ENCODE peak calls at places on chromosome 3, in five cellular contexts. D is A549, N is H1, C is HepG2, I is GM12878. G is an unnamed sample.

GRCh38 chr3:69082805-69083204 is 1.9 kb upstream of the ARL6IP5 start:
- DNase-seq in D (peak), N (no peak), C (no peak), I (peak), G (no peak)

GRCh38 chr3:134650431-134651346 is at the start of gene KY:
- DNase-seq in D (peak), N (peak), C (no peak), I (no peak), G (no peak)

GRCh38 chr3:135215516-135215915 is 420.5 kb downstream of the EPHB1 start:
- DNase-seq in D (no peak), N (no peak), C (no peak), I (no peak), G (no peak)

GRCh38 chr3:179000144-179000543 is 71.5 kb downstream of the ZMAT3 start:
- DNase-seq in D (no peak), N (no peak), C (no peak), I (no peak), G (no peak)

GRCh38 chr3:152350764-152351163 is 82.0 kb downstream of the MBNL1 start:
- DNase-seq in D (no peak), N (no peak), C (no peak), I (no peak), G (no peak)

GRCh38 chr3:164222200-164222599 is 856.1 kb downstream of the SI start:
- DNase-seq in D (no peak), N (no peak), C (no peak), I (no peak), G (no peak)

GRCh38 chr3:11548721-11549131 is 95.0 kb downstream of the VGLL4 start:
- DNase-seq in D (no peak), N (no peak), C (no peak), I (no peak), G (no peak)

GRCh38 chr3:120196812-120197211 is 88.2 kb downstream of the GPR156 start:
- DNase-seq in D (no peak), N (no peak), C (no peak), I (no peak), G (no peak)

GRCh38 chr3:72245183-72245811 is 460.3 kb upstream of the PROK2 start:
- DNase-seq in D (no peak), N (no peak), C (no peak), I (no peak), G (no peak)

DNA sequence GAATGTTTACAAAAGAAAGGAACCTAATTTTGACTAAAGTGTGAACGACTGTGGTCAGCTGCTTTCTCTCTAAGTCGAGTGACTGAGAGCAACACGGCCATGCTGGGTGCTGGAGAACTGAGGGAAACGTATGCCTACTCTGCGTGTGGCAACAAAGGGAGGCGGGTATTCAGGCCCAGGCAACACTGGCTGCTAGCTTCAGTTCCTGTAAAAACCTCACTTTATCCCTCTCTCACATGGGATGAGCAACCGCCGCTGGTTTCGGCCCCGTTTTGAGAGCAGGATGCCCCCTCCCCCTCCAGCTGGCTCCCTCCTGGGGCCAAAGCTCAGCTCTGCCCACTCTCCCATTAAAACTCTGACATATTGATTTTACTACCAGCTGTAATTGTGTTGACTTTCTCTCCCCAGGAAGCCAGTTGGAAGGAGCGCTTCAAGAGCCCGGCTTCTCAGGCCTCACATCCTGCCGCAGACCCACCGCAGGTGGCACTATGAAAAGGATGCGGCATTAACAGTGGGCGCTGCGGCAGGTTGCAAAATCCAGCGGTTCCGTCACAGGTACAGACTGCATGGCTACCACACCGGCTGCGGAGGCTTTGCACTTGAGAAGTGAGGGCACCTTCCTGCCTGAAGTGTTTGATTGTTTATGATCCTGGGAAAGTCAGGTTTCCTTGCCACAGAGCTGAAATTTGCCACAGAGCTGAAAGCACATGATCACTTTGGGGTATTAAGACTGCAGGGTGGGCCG is 12.7 kb downstream of the PLXND1 start:
- DNase-seq in D (no peak), N (peak), C (peak), I (no peak), G (no peak)
- TF ChIP-seq HDAC2 in D (no peak), N (no peak), C (peak), I (no peak), G (no peak)

GRCh38 chr3:19799887-19800286 is 134.1 kb downstream of the EFHB start:
- DNase-seq in D (no peak), N (no peak), C (no peak), I (no peak), G (no peak)

GRCh38 chr3:19798324-19798723 is 135.7 kb downstream of the EFHB start:
- DNase-seq in D (no peak), N (no peak), C (no peak), I (no peak), G (no peak)

DNA sequence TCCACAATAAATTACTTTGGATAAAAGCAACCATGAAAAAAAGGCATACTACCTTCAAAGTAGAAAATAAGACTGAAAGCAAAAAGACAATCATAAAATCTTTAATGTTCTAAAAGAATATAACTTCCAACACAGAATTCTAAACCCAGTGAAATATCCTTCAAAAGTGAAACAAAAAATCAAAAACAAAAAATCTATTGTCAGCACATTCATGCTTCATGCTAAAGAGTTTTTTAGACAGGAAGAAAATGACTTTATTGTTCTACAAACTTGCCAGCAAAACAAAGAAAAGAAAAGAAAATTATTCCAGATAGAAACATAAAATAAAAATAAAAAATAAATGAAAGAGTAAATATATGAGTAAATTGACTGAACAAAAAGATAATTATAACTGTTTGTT is 134.9 kb downstream of the EFHB start:
- DNase-seq in D (no peak), N (no peak), C (no peak), I (no peak), G (no peak)
- TF ChIP-seq HDAC2 in D (no peak), N (no peak), C (no peak), I (no peak), G (no peak)

GRCh38 chr3:187264946-187265345 is 26.6 kb downstream of the MASP1 start:
- DNase-seq in D (no peak), N (no peak), C (no peak), I (no peak), G (no peak)

GRCh38 chr3:187265461-187265955 is 26.0 kb downstream of the MASP1 start:
- DNase-seq in D (no peak), N (no peak), C (no peak), I (no peak), G (no peak)

GRCh38 chr3:187262360-187262759 is 29.2 kb downstream of the MASP1 start:
- DNase-seq in D (no peak), N (no peak), C (no peak), I (no peak), G (no peak)

GRCh38 chr3:187263270-187263669 is 28.3 kb downstream of the MASP1 start:
- DNase-seq in D (no peak), N (no peak), C (no peak), I (no peak), G (no peak)

GRCh38 chr3:187264051-187264450 is 27.5 kb downstream of the MASP1 start:
- DNase-seq in D (peak), N (no peak), C (peak), I (no peak), G (no peak)
- TF ChIP-seq HDAC2 in D (no peak), N (no peak), C (peak), I (no peak), G (no peak)

GRCh38 chr3:160409812-160410610 is 10.6 kb downstream of the SMC4 start:
- DNase-seq in D (no peak), N (no peak), C (no peak), I (no peak), G (no peak)

GRCh38 chr3:160417311-160417710 is 17.9 kb downstream of the SMC4 start:
- DNase-seq in D (no peak), N (no peak), C (no peak), I (no peak), G (no peak)

GRCh38 chr3:160412477-160412876 is 13.0 kb downstream of the SMC4 start:
- DNase-seq in D (no peak), N (no peak), C (no peak), I (no peak), G (no peak)

GRCh38 chr3:160413613-160414248 is 14.3 kb downstream of the SMC4 start:
- DNase-seq in D (peak), N (peak), C (peak), I (peak), G (peak)
- TF ChIP-seq HDAC2 in D (no peak), N (no peak), C (no peak), I (no peak), G (no peak)

DNA sequence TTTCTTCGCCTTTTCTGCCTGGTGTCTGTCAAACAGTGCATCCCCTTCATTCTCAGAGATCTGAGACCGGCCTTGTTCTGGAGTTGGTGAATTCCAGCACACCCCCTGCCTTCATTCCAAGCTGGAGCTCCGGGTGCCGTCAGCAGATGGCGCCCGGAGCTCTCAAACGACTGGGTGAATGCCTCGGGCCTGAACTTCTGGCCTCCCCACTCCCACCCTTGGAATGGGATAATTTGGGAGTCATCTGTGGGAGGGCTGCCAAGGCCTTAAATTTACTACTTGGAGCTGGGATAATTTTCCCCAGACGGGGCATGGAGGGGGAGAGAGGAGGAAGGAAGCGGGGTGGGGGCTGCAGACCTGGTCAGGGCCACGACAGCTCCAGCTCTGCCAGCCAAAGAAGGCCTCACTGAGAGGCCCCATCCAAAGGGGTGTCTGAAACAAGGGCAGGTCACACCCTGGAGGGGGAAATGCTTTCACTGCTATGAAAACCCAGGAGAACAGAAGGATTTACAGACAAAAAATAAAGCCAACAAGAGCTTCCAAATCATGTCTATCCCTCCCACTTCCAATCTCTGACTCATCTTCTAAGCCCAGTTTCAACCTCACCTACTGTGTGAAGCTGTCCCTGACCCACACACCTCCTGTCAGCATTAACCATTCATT is 187.9 kb downstream of the OPA1 start:
- DNase-seq in D (peak), N (peak), C (peak), I (no peak), G (peak)
- TF ChIP-seq HDAC2 in D (no peak), N (no peak), C (no peak), I (no peak), G (no peak)

DNA sequence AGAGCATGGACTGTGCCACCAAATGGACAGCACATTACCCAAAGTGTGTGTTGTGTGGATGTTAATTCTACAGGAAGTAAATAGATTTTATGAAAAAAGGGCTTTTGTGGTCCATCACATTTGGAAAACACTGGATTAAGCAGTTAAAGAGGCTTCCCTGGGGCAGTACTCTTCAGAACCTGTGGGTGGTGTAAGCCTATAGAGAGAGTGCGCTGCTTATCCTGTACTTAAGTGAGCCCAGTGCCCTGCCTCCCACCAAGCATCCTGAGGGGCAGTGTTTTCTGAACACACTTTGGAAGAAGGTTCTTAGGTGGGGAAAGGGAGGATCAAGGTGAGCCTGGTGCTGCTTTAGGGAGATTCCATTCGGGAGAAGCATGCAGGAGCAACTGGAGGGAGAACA is 10.9 kb downstream of the TTLL3 start:
- DNase-seq in D (peak), N (no peak), C (peak), I (no peak), G (no peak)
- TF ChIP-seq HDAC2 in D (no peak), N (no peak), C (no peak), I (no peak), G (no peak)

GRCh38 chr3:29610781-29611180 is 329.9 kb downstream of the RBMS3 start:
- DNase-seq in D (no peak), N (no peak), C (no peak), I (no peak), G (no peak)

GRCh38 chr3:29601861-29602585 is 321.2 kb downstream of the RBMS3 start:
- DNase-seq in D (no peak), N (no peak), C (no peak), I (no peak), G (no peak)

GRCh38 chr3:29606416-29606815 is 325.5 kb downstream of the RBMS3 start:
- DNase-seq in D (no peak), N (no peak), C (no peak), I (no peak), G (no peak)

GRCh38 chr3:29609007-29609805 is 328.3 kb downstream of the RBMS3 start:
- DNase-seq in D (peak), N (no peak), C (peak), I (no peak), G (no peak)

GRCh38 chr3:29605845-29606244 is 325.0 kb downstream of the RBMS3 start:
- DNase-seq in D (peak), N (no peak), C (no peak), I (no peak), G (no peak)
- TF ChIP-seq HDAC2 in D (no peak), N (no peak), C (no peak), I (no peak), G (no peak)

GRCh38 chr3:150747909-150748568 is 14.9 kb downstream of the SIAH2 start:
- DNase-seq in D (no peak), N (no peak), C (no peak), I (no peak), G (no peak)

GRCh38 chr3:150749218-150749617 is 13.8 kb downstream of the SIAH2 start:
- DNase-seq in D (no peak), N (no peak), C (no peak), I (no peak), G (no peak)

GRCh38 chr3:150746791-150747590 is 16.0 kb downstream of the SIAH2 start:
- DNase-seq in D (no peak), N (no peak), C (no peak), I (no peak), G (no peak)

GRCh38 chr3:150745832-150746231 is 17.1 kb downstream of the SIAH2 start:
- DNase-seq in D (no peak), N (no peak), C (no peak), I (no peak), G (no peak)

DNA sequence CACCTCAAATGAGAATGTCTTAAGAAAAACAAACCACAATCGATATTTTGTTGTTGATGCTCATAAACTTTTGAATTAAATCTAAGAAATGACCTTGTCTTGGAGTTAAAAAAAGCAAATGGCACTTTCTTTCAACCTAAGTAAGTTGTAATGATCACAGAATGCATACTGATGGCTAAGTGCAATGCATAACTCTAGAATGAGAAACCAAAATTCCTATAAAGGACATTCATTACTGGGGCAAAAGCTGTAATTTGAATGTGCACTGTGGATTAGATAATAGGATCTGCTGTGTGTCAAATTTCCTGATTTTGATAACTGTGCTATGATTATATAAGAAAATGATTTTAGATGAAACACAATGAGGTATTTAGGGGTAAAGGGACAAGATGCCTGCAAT is 14.3 kb downstream of the SIAH2 start:
- DNase-seq in D (no peak), N (no peak), C (no peak), I (no peak), G (no peak)
- TF ChIP-seq HDAC2 in D (no peak), N (no peak), C (no peak), I (no peak), G (no peak)

DNA sequence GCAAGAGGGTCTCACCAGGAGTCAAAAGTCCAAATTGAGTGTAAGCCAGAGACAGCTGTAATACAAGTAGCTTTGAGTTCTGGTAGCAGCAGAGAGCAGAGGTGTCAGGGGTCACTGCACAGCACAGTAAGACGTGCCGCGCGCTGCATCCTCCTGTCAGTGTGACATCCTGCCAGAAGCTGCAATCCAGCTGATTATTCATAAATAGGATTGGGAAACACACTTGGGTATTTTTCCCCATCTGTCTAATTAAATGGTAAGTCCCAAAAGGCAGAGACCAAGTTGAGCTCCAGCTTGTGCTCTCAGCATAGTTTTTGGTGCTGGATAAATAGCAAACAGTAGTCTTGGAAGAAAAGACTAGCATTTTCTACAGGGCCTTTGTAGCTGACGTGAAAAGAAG is 560.1 kb upstream of the CFAP20DC start:
- DNase-seq in D (no peak), N (no peak), C (no peak), I (no peak), G (no peak)
- TF ChIP-seq HDAC2 in D (no peak), N (no peak), C (no peak), I (no peak), G (no peak)

GRCh38 chr3:168025076-168025475 is 70.6 kb downstream of the GOLIM4 start:
- DNase-seq in D (no peak), N (no peak), C (no peak), I (no peak), G (no peak)

GRCh38 chr3:168029705-168030104 is 66.0 kb downstream of the GOLIM4 start:
- DNase-seq in D (no peak), N (peak), C (no peak), I (no peak), G (no peak)

GRCh38 chr3:168021737-168022450 is 73.8 kb downstream of the GOLIM4 start:
- DNase-seq in D (no peak), N (no peak), C (no peak), I (no peak), G (no peak)

GRCh38 chr3:168026764-168027163 is 69.0 kb downstream of the GOLIM4 start:
- DNase-seq in D (no peak), N (no peak), C (no peak), I (no peak), G (no peak)

DNA sequence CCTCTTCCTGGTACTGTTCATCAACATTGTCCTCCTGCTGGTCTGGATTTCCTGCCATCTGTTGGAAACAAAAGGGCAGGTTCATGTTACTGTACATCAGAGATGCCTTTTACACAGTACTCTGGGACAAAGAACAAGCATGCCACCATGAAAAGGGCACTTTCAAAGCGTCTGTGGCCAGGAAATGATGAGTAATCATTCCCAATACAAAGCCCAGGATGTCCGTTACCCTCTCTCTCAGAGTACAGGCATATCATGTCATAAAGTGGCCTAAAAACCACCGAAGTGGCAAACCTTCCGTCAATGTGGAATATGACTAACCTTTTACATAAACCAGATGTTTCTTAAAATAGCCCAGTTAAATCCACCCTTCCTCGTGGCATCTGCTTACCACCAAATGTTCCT is 71.2 kb downstream of the GOLIM4 start:
- DNase-seq in D (no peak), N (no peak), C (no peak), I (peak), G (no peak)
- TF ChIP-seq HDAC2 in D (no peak), N (no peak), C (no peak), I (no peak), G (no peak)

G was measured in K562.